ENCODE peak calls at places on chromosomes 4 and X, in seven cellular contexts. One of them, this sample, is unnamed.

GRCh38 chrX:107574054-107574683 is 54.1 kb upstream of the PRPS1 start:
- DNase-seq in choroid plexus epithelial cell: peak; percentile 68
- DNase-seq in NCI-H1417: no peak
- DNase-seq in activated T-helper 1 cell treated with anti-CD3 and anti-CD28 coated beads, Interleukin-12 subunit alpha, Interleukin-12 subunit beta, Interleukin-2, Interleukin-4 antibody, amounts not matched to agents 30 ng/mL and 10 ng/mL and 1 ng/mL, durations not matched to agents 14 hours and 24 hours and 36 hours: no peak
- DNase-seq in naive thymus-derived CD8-positive, alpha-beta T cell: no peak
- DNase-seq in stimulated activated CD4-positive, alpha-beta T cell treated with anti-CD3 and anti-CD28 coated beads, Interleukin-1b, Interleukin-23, amount 100 ng/mL, for 48 hours: no peak
- DNase-seq in Caco-2: no peak
- DNase-seq in this sample: no peak

GRCh38 chr4:54669831-54670230 is 12.1 kb downstream of the KIT start:
- DNase-seq in choroid plexus epithelial cell: no peak
- DNase-seq in NCI-H1417: no peak
- DNase-seq in activated T-helper 1 cell treated with anti-CD3 and anti-CD28 coated beads, Interleukin-12 subunit alpha, Interleukin-12 subunit beta, Interleukin-2, Interleukin-4 antibody, amounts not matched to agents 30 ng/mL and 10 ng/mL and 1 ng/mL, durations not matched to agents 14 hours and 24 hours and 36 hours: no peak
- DNase-seq in naive thymus-derived CD8-positive, alpha-beta T cell: no peak
- DNase-seq in stimulated activated CD4-positive, alpha-beta T cell treated with anti-CD3 and anti-CD28 coated beads, Interleukin-1b, Interleukin-23, amount 100 ng/mL, for 48 hours: no peak
- DNase-seq in Caco-2: no peak
- DNase-seq in this sample: no peak

GRCh38 chr4:105990933-105991332 is 95.7 kb downstream of the NPNT start:
- DNase-seq in choroid plexus epithelial cell: peak; percentile 84
- DNase-seq in NCI-H1417: no peak
- DNase-seq in activated T-helper 1 cell treated with anti-CD3 and anti-CD28 coated beads, Interleukin-12 subunit alpha, Interleukin-12 subunit beta, Interleukin-2, Interleukin-4 antibody, amounts not matched to agents 30 ng/mL and 10 ng/mL and 1 ng/mL, durations not matched to agents 14 hours and 24 hours and 36 hours: no peak
- DNase-seq in naive thymus-derived CD8-positive, alpha-beta T cell: no peak
- DNase-seq in stimulated activated CD4-positive, alpha-beta T cell treated with anti-CD3 and anti-CD28 coated beads, Interleukin-1b, Interleukin-23, amount 100 ng/mL, for 48 hours: no peak
- DNase-seq in Caco-2: no peak
- DNase-seq in this sample: no peak

GRCh38 chrX:68462653-68463052 is 29.4 kb upstream of the OPHN1 start:
- DNase-seq in choroid plexus epithelial cell: peak; percentile 62
- DNase-seq in NCI-H1417: peak; percentile 57
- DNase-seq in activated T-helper 1 cell treated with anti-CD3 and anti-CD28 coated beads, Interleukin-12 subunit alpha, Interleukin-12 subunit beta, Interleukin-2, Interleukin-4 antibody, amounts not matched to agents 30 ng/mL and 10 ng/mL and 1 ng/mL, durations not matched to agents 14 hours and 24 hours and 36 hours: no peak
- DNase-seq in naive thymus-derived CD8-positive, alpha-beta T cell: no peak
- DNase-seq in stimulated activated CD4-positive, alpha-beta T cell treated with anti-CD3 and anti-CD28 coated beads, Interleukin-1b, Interleukin-23, amount 100 ng/mL, for 48 hours: peak; percentile 3
- DNase-seq in Caco-2: peak; percentile 18
- DNase-seq in this sample: peak; percentile 26

GRCh38 chr4:113499696-113500095 is 261.8 kb downstream of the CAMK2D start:
- DNase-seq in choroid plexus epithelial cell: peak; percentile 88
- DNase-seq in NCI-H1417: no peak
- DNase-seq in activated T-helper 1 cell treated with anti-CD3 and anti-CD28 coated beads, Interleukin-12 subunit alpha, Interleukin-12 subunit beta, Interleukin-2, Interleukin-4 antibody, amounts not matched to agents 30 ng/mL and 10 ng/mL and 1 ng/mL, durations not matched to agents 14 hours and 24 hours and 36 hours: no peak
- DNase-seq in naive thymus-derived CD8-positive, alpha-beta T cell: no peak
- DNase-seq in stimulated activated CD4-positive, alpha-beta T cell treated with anti-CD3 and anti-CD28 coated beads, Interleukin-1b, Interleukin-23, amount 100 ng/mL, for 48 hours: no peak
- DNase-seq in Caco-2: no peak
- DNase-seq in this sample: no peak

GRCh38 chrX:27987862-27988646 is 6.8 kb upstream of the DCAF8L1 start:
- DNase-seq in choroid plexus epithelial cell: no peak
- DNase-seq in NCI-H1417: peak; percentile 50
- DNase-seq in activated T-helper 1 cell treated with anti-CD3 and anti-CD28 coated beads, Interleukin-12 subunit alpha, Interleukin-12 subunit beta, Interleukin-2, Interleukin-4 antibody, amounts not matched to agents 30 ng/mL and 10 ng/mL and 1 ng/mL, durations not matched to agents 14 hours and 24 hours and 36 hours: no peak
- DNase-seq in naive thymus-derived CD8-positive, alpha-beta T cell: no peak
- DNase-seq in stimulated activated CD4-positive, alpha-beta T cell treated with anti-CD3 and anti-CD28 coated beads, Interleukin-1b, Interleukin-23, amount 100 ng/mL, for 48 hours: no peak
- DNase-seq in Caco-2: peak; percentile 69
- DNase-seq in this sample: no peak

GRCh38 chrX:71282514-71283408 is 674 bp upstream of the NONO start:
- DNase-seq in choroid plexus epithelial cell: peak; percentile 56
- DNase-seq in NCI-H1417: peak; percentile 85
- DNase-seq in activated T-helper 1 cell treated with anti-CD3 and anti-CD28 coated beads, Interleukin-12 subunit alpha, Interleukin-12 subunit beta, Interleukin-2, Interleukin-4 antibody, amounts not matched to agents 30 ng/mL and 10 ng/mL and 1 ng/mL, durations not matched to agents 14 hours and 24 hours and 36 hours: peak; percentile 2
- DNase-seq in naive thymus-derived CD8-positive, alpha-beta T cell: peak; percentile 41
- DNase-seq in stimulated activated CD4-positive, alpha-beta T cell treated with anti-CD3 and anti-CD28 coated beads, Interleukin-1b, Interleukin-23, amount 100 ng/mL, for 48 hours: peak; percentile 74
- DNase-seq in Caco-2: peak; percentile 20
- DNase-seq in this sample: peak; percentile 49

GRCh38 chr4:52010976-52011375 is 9.2 kb downstream of the LRRC66 start:
- DNase-seq in choroid plexus epithelial cell: no peak
- DNase-seq in NCI-H1417: no peak
- DNase-seq in activated T-helper 1 cell treated with anti-CD3 and anti-CD28 coated beads, Interleukin-12 subunit alpha, Interleukin-12 subunit beta, Interleukin-2, Interleukin-4 antibody, amounts not matched to agents 30 ng/mL and 10 ng/mL and 1 ng/mL, durations not matched to agents 14 hours and 24 hours and 36 hours: no peak
- DNase-seq in naive thymus-derived CD8-positive, alpha-beta T cell: no peak
- DNase-seq in stimulated activated CD4-positive, alpha-beta T cell treated with anti-CD3 and anti-CD28 coated beads, Interleukin-1b, Interleukin-23, amount 100 ng/mL, for 48 hours: no peak
- DNase-seq in Caco-2: no peak
- DNase-seq in this sample: no peak

GRCh38 chr4:2923141-2923551 is 40.1 kb downstream of the NOP14 start:
- DNase-seq in choroid plexus epithelial cell: peak; percentile 93
- DNase-seq in NCI-H1417: no peak
- DNase-seq in activated T-helper 1 cell treated with anti-CD3 and anti-CD28 coated beads, Interleukin-12 subunit alpha, Interleukin-12 subunit beta, Interleukin-2, Interleukin-4 antibody, amounts not matched to agents 30 ng/mL and 10 ng/mL and 1 ng/mL, durations not matched to agents 14 hours and 24 hours and 36 hours: no peak
- DNase-seq in naive thymus-derived CD8-positive, alpha-beta T cell: no peak
- DNase-seq in stimulated activated CD4-positive, alpha-beta T cell treated with anti-CD3 and anti-CD28 coated beads, Interleukin-1b, Interleukin-23, amount 100 ng/mL, for 48 hours: no peak
- DNase-seq in Caco-2: no peak
- DNase-seq in this sample: no peak

GRCh38 chr4:60724623-60725022 is 475.5 kb upstream of the ADGRL3 start:
- DNase-seq in choroid plexus epithelial cell: peak; percentile 86
- DNase-seq in NCI-H1417: no peak
- DNase-seq in activated T-helper 1 cell treated with anti-CD3 and anti-CD28 coated beads, Interleukin-12 subunit alpha, Interleukin-12 subunit beta, Interleukin-2, Interleukin-4 antibody, amounts not matched to agents 30 ng/mL and 10 ng/mL and 1 ng/mL, durations not matched to agents 14 hours and 24 hours and 36 hours: no peak
- DNase-seq in naive thymus-derived CD8-positive, alpha-beta T cell: no peak
- DNase-seq in stimulated activated CD4-positive, alpha-beta T cell treated with anti-CD3 and anti-CD28 coated beads, Interleukin-1b, Interleukin-23, amount 100 ng/mL, for 48 hours: no peak
- DNase-seq in Caco-2: peak; percentile 54
- DNase-seq in this sample: no peak

GRCh38 chrX:46308106-46308505 is 237.1 kb downstream of the ZNF674 start:
- DNase-seq in choroid plexus epithelial cell: no peak
- DNase-seq in NCI-H1417: no peak
- DNase-seq in activated T-helper 1 cell treated with anti-CD3 and anti-CD28 coated beads, Interleukin-12 subunit alpha, Interleukin-12 subunit beta, Interleukin-2, Interleukin-4 antibody, amounts not matched to agents 30 ng/mL and 10 ng/mL and 1 ng/mL, durations not matched to agents 14 hours and 24 hours and 36 hours: no peak
- DNase-seq in naive thymus-derived CD8-positive, alpha-beta T cell: no peak
- DNase-seq in stimulated activated CD4-positive, alpha-beta T cell treated with anti-CD3 and anti-CD28 coated beads, Interleukin-1b, Interleukin-23, amount 100 ng/mL, for 48 hours: no peak
- DNase-seq in Caco-2: no peak
- DNase-seq in this sample: no peak

GRCh38 chr4:21885241-21885640 is 63.3 kb downstream of the KCNIP4 start:
- DNase-seq in choroid plexus epithelial cell: peak; percentile 87
- DNase-seq in NCI-H1417: no peak
- DNase-seq in activated T-helper 1 cell treated with anti-CD3 and anti-CD28 coated beads, Interleukin-12 subunit alpha, Interleukin-12 subunit beta, Interleukin-2, Interleukin-4 antibody, amounts not matched to agents 30 ng/mL and 10 ng/mL and 1 ng/mL, durations not matched to agents 14 hours and 24 hours and 36 hours: no peak
- DNase-seq in naive thymus-derived CD8-positive, alpha-beta T cell: no peak
- DNase-seq in stimulated activated CD4-positive, alpha-beta T cell treated with anti-CD3 and anti-CD28 coated beads, Interleukin-1b, Interleukin-23, amount 100 ng/mL, for 48 hours: no peak
- DNase-seq in Caco-2: no peak
- DNase-seq in this sample: no peak

GRCh38 chr4:169644802-169645201 is 24.4 kb downstream of the CLCN3 start:
- DNase-seq in choroid plexus epithelial cell: no peak
- DNase-seq in NCI-H1417: no peak
- DNase-seq in activated T-helper 1 cell treated with anti-CD3 and anti-CD28 coated beads, Interleukin-12 subunit alpha, Interleukin-12 subunit beta, Interleukin-2, Interleukin-4 antibody, amounts not matched to agents 30 ng/mL and 10 ng/mL and 1 ng/mL, durations not matched to agents 14 hours and 24 hours and 36 hours: no peak
- DNase-seq in naive thymus-derived CD8-positive, alpha-beta T cell: no peak
- DNase-seq in stimulated activated CD4-positive, alpha-beta T cell treated with anti-CD3 and anti-CD28 coated beads, Interleukin-1b, Interleukin-23, amount 100 ng/mL, for 48 hours: no peak
- DNase-seq in Caco-2: no peak
- DNase-seq in this sample: no peak

GRCh38 chr4:147836807-147837206 is 104.9 kb downstream of the ARHGAP10 start:
- DNase-seq in choroid plexus epithelial cell: no peak
- DNase-seq in NCI-H1417: no peak
- DNase-seq in activated T-helper 1 cell treated with anti-CD3 and anti-CD28 coated beads, Interleukin-12 subunit alpha, Interleukin-12 subunit beta, Interleukin-2, Interleukin-4 antibody, amounts not matched to agents 30 ng/mL and 10 ng/mL and 1 ng/mL, durations not matched to agents 14 hours and 24 hours and 36 hours: no peak
- DNase-seq in naive thymus-derived CD8-positive, alpha-beta T cell: no peak
- DNase-seq in stimulated activated CD4-positive, alpha-beta T cell treated with anti-CD3 and anti-CD28 coated beads, Interleukin-1b, Interleukin-23, amount 100 ng/mL, for 48 hours: no peak
- DNase-seq in Caco-2: no peak
- DNase-seq in this sample: no peak

GRCh38 chr4:2939383-2940243 is 23.6 kb downstream of the NOP14 start:
- DNase-seq in choroid plexus epithelial cell: no peak
- DNase-seq in NCI-H1417: no peak
- DNase-seq in activated T-helper 1 cell treated with anti-CD3 and anti-CD28 coated beads, Interleukin-12 subunit alpha, Interleukin-12 subunit beta, Interleukin-2, Interleukin-4 antibody, amounts not matched to agents 30 ng/mL and 10 ng/mL and 1 ng/mL, durations not matched to agents 14 hours and 24 hours and 36 hours: no peak
- DNase-seq in naive thymus-derived CD8-positive, alpha-beta T cell: no peak
- DNase-seq in stimulated activated CD4-positive, alpha-beta T cell treated with anti-CD3 and anti-CD28 coated beads, Interleukin-1b, Interleukin-23, amount 100 ng/mL, for 48 hours: no peak
- DNase-seq in Caco-2: no peak
- DNase-seq in this sample: no peak

GRCh38 chr4:3848323-3848722 is 82.1 kb downstream of the ADRA2C start:
- DNase-seq in choroid plexus epithelial cell: no peak
- DNase-seq in NCI-H1417: no peak
- DNase-seq in activated T-helper 1 cell treated with anti-CD3 and anti-CD28 coated beads, Interleukin-12 subunit alpha, Interleukin-12 subunit beta, Interleukin-2, Interleukin-4 antibody, amounts not matched to agents 30 ng/mL and 10 ng/mL and 1 ng/mL, durations not matched to agents 14 hours and 24 hours and 36 hours: no peak
- DNase-seq in naive thymus-derived CD8-positive, alpha-beta T cell: no peak
- DNase-seq in stimulated activated CD4-positive, alpha-beta T cell treated with anti-CD3 and anti-CD28 coated beads, Interleukin-1b, Interleukin-23, amount 100 ng/mL, for 48 hours: no peak
- DNase-seq in Caco-2: no peak
- DNase-seq in this sample: no peak

GRCh38 chr4:150087007-150087406 is 8.8 kb downstream of the DCLK2 start:
- DNase-seq in choroid plexus epithelial cell: no peak
- DNase-seq in NCI-H1417: no peak
- DNase-seq in activated T-helper 1 cell treated with anti-CD3 and anti-CD28 coated beads, Interleukin-12 subunit alpha, Interleukin-12 subunit beta, Interleukin-2, Interleukin-4 antibody, amounts not matched to agents 30 ng/mL and 10 ng/mL and 1 ng/mL, durations not matched to agents 14 hours and 24 hours and 36 hours: no peak
- DNase-seq in naive thymus-derived CD8-positive, alpha-beta T cell: no peak
- DNase-seq in stimulated activated CD4-positive, alpha-beta T cell treated with anti-CD3 and anti-CD28 coated beads, Interleukin-1b, Interleukin-23, amount 100 ng/mL, for 48 hours: no peak
- DNase-seq in Caco-2: no peak
- DNase-seq in this sample: no peak

GRCh38 chrX:49155243-49155899 is 7.2 kb upstream of the MAGIX start:
- DNase-seq in choroid plexus epithelial cell: peak; percentile 84
- DNase-seq in NCI-H1417: peak; percentile 71
- DNase-seq in activated T-helper 1 cell treated with anti-CD3 and anti-CD28 coated beads, Interleukin-12 subunit alpha, Interleukin-12 subunit beta, Interleukin-2, Interleukin-4 antibody, amounts not matched to agents 30 ng/mL and 10 ng/mL and 1 ng/mL, durations not matched to agents 14 hours and 24 hours and 36 hours: peak; percentile 14
- DNase-seq in naive thymus-derived CD8-positive, alpha-beta T cell: peak; percentile 19
- DNase-seq in stimulated activated CD4-positive, alpha-beta T cell treated with anti-CD3 and anti-CD28 coated beads, Interleukin-1b, Interleukin-23, amount 100 ng/mL, for 48 hours: peak; percentile 39
- DNase-seq in Caco-2: no peak
- DNase-seq in this sample: peak; percentile 24

GRCh38 chrX:137926090-137926489 is 360.2 kb downstream of the ZIC3 start:
- DNase-seq in choroid plexus epithelial cell: peak; percentile 19
- DNase-seq in NCI-H1417: peak; percentile 81
- DNase-seq in activated T-helper 1 cell treated with anti-CD3 and anti-CD28 coated beads, Interleukin-12 subunit alpha, Interleukin-12 subunit beta, Interleukin-2, Interleukin-4 antibody, amounts not matched to agents 30 ng/mL and 10 ng/mL and 1 ng/mL, durations not matched to agents 14 hours and 24 hours and 36 hours: no peak
- DNase-seq in naive thymus-derived CD8-positive, alpha-beta T cell: no peak
- DNase-seq in stimulated activated CD4-positive, alpha-beta T cell treated with anti-CD3 and anti-CD28 coated beads, Interleukin-1b, Interleukin-23, amount 100 ng/mL, for 48 hours: no peak
- DNase-seq in Caco-2: no peak
- DNase-seq in this sample: no peak

GRCh38 chr4:81786770-81787169 is 315.1 kb upstream of the RASGEF1B start:
- DNase-seq in choroid plexus epithelial cell: no peak
- DNase-seq in NCI-H1417: no peak
- DNase-seq in activated T-helper 1 cell treated with anti-CD3 and anti-CD28 coated beads, Interleukin-12 subunit alpha, Interleukin-12 subunit beta, Interleukin-2, Interleukin-4 antibody, amounts not matched to agents 30 ng/mL and 10 ng/mL and 1 ng/mL, durations not matched to agents 14 hours and 24 hours and 36 hours: no peak
- DNase-seq in naive thymus-derived CD8-positive, alpha-beta T cell: no peak
- DNase-seq in stimulated activated CD4-positive, alpha-beta T cell treated with anti-CD3 and anti-CD28 coated beads, Interleukin-1b, Interleukin-23, amount 100 ng/mL, for 48 hours: no peak
- DNase-seq in Caco-2: no peak
- DNase-seq in this sample: no peak

GRCh38 chr4:82865592-82865991 is 25.4 kb downstream of the SEC31A start:
- DNase-seq in choroid plexus epithelial cell: peak; percentile 96
- DNase-seq in NCI-H1417: no peak
- DNase-seq in activated T-helper 1 cell treated with anti-CD3 and anti-CD28 coated beads, Interleukin-12 subunit alpha, Interleukin-12 subunit beta, Interleukin-2, Interleukin-4 antibody, amounts not matched to agents 30 ng/mL and 10 ng/mL and 1 ng/mL, durations not matched to agents 14 hours and 24 hours and 36 hours: peak; percentile 24
- DNase-seq in naive thymus-derived CD8-positive, alpha-beta T cell: no peak
- DNase-seq in stimulated activated CD4-positive, alpha-beta T cell treated with anti-CD3 and anti-CD28 coated beads, Interleukin-1b, Interleukin-23, amount 100 ng/mL, for 48 hours: peak; percentile 15
- DNase-seq in Caco-2: no peak
- DNase-seq in this sample: peak; percentile 39

GRCh38 chr4:165190591-165191212 is 16.7 kb upstream of the KLHL2 start:
- DNase-seq in choroid plexus epithelial cell: no peak
- DNase-seq in NCI-H1417: no peak
- DNase-seq in activated T-helper 1 cell treated with anti-CD3 and anti-CD28 coated beads, Interleukin-12 subunit alpha, Interleukin-12 subunit beta, Interleukin-2, Interleukin-4 antibody, amounts not matched to agents 30 ng/mL and 10 ng/mL and 1 ng/mL, durations not matched to agents 14 hours and 24 hours and 36 hours: no peak
- DNase-seq in naive thymus-derived CD8-positive, alpha-beta T cell: no peak
- DNase-seq in stimulated activated CD4-positive, alpha-beta T cell treated with anti-CD3 and anti-CD28 coated beads, Interleukin-1b, Interleukin-23, amount 100 ng/mL, for 48 hours: peak; percentile 48
- DNase-seq in Caco-2: no peak
- DNase-seq in this sample: no peak

GRCh38 chrX:150310417-150310816 is 52.7 kb upstream of the MAMLD1 start:
- DNase-seq in choroid plexus epithelial cell: no peak
- DNase-seq in NCI-H1417: no peak
- DNase-seq in activated T-helper 1 cell treated with anti-CD3 and anti-CD28 coated beads, Interleukin-12 subunit alpha, Interleukin-12 subunit beta, Interleukin-2, Interleukin-4 antibody, amounts not matched to agents 30 ng/mL and 10 ng/mL and 1 ng/mL, durations not matched to agents 14 hours and 24 hours and 36 hours: no peak
- DNase-seq in naive thymus-derived CD8-positive, alpha-beta T cell: no peak
- DNase-seq in stimulated activated CD4-positive, alpha-beta T cell treated with anti-CD3 and anti-CD28 coated beads, Interleukin-1b, Interleukin-23, amount 100 ng/mL, for 48 hours: no peak
- DNase-seq in Caco-2: no peak
- DNase-seq in this sample: no peak

GRCh38 chr4:22688236-22688635 is 4.5 kb upstream of the GBA3 start:
- DNase-seq in choroid plexus epithelial cell: peak; percentile 4
- DNase-seq in NCI-H1417: no peak
- DNase-seq in activated T-helper 1 cell treated with anti-CD3 and anti-CD28 coated beads, Interleukin-12 subunit alpha, Interleukin-12 subunit beta, Interleukin-2, Interleukin-4 antibody, amounts not matched to agents 30 ng/mL and 10 ng/mL and 1 ng/mL, durations not matched to agents 14 hours and 24 hours and 36 hours: no peak
- DNase-seq in naive thymus-derived CD8-positive, alpha-beta T cell: no peak
- DNase-seq in stimulated activated CD4-positive, alpha-beta T cell treated with anti-CD3 and anti-CD28 coated beads, Interleukin-1b, Interleukin-23, amount 100 ng/mL, for 48 hours: no peak
- DNase-seq in Caco-2: no peak
- DNase-seq in this sample: no peak

GRCh38 chr4:120658772-120659171 is 263.8 kb downstream of the PRDM5 start:
- DNase-seq in choroid plexus epithelial cell: no peak
- DNase-seq in NCI-H1417: no peak
- DNase-seq in activated T-helper 1 cell treated with anti-CD3 and anti-CD28 coated beads, Interleukin-12 subunit alpha, Interleukin-12 subunit beta, Interleukin-2, Interleukin-4 antibody, amounts not matched to agents 30 ng/mL and 10 ng/mL and 1 ng/mL, durations not matched to agents 14 hours and 24 hours and 36 hours: no peak
- DNase-seq in naive thymus-derived CD8-positive, alpha-beta T cell: no peak
- DNase-seq in stimulated activated CD4-positive, alpha-beta T cell treated with anti-CD3 and anti-CD28 coated beads, Interleukin-1b, Interleukin-23, amount 100 ng/mL, for 48 hours: no peak
- DNase-seq in Caco-2: no peak
- DNase-seq in this sample: no peak